ENCODE peak calls at places on chromosomes 16 and 17, in four cellular contexts. E is HepG2, C is H1, Y is GM12878. Z is an unnamed sample.

GRCh38 chr17:29771561-29771960 is 148.8 kb upstream of the CORO6 start:
- DNase-seq in E (no peak), Y (no peak), C (no peak), Z (no peak)

GRCh38 chr17:79788989-79789942 is 7.6 kb downstream of the CBX8 start:
- DNase-seq in E (no peak), Y (no peak), C (no peak), Z (no peak)

GRCh38 chr16:3819741-3820724 is 60.5 kb downstream of the CREBBP start:
- DNase-seq in E (no peak), C (no peak), Y (no peak), Z (no peak)

GRCh38 chr16:50517450-50518252 is 30.5 kb upstream of the NKD1 start:
- DNase-seq in C (no peak), Y (no peak), E (no peak), Z (no peak)

GRCh38 chr17:65064452-65065019 is 8.0 kb upstream of the GNA13 start:
- DNase-seq in Y (no peak), C (no peak), E (peak; percentile 88), Z (no peak)

GRCh38 chr17:68423251-68423650 is 34.0 kb downstream of the WIPI1 start:
- DNase-seq in Y (no peak), C (no peak), E (no peak), Z (no peak)

GRCh38 chr17:81400154-81400938 is 5.1 kb downstream of the BAHCC1 start:
- DNase-seq in Y (no peak), C (no peak), E (no peak), Z (no peak)

GRCh38 chr17:83181991-83182619 is 102.7 kb downstream of the METRNL start:
- DNase-seq in Y (no peak), C (no peak), E (no peak), Z (no peak)

GRCh38 chr17:72463287-72464102 is 342.7 kb downstream of the SOX9 start:
- DNase-seq in Y (peak; percentile 81), C (no peak), E (no peak), Z (no peak)

GRCh38 chr17:76796081-76796480 is 58.2 kb downstream of the MFSD11 start:
- DNase-seq in C (no peak), Y (no peak), E (no peak), Z (no peak)

GRCh38 chr16:1670866-1671265 is 7.2 kb upstream of the JPT2 start:
- DNase-seq in Y (no peak), E (no peak), C (no peak), Z (no peak)

GRCh38 chr16:62831235-62831634 is 795.0 kb upstream of the CDH8 start:
- DNase-seq in C (no peak), Y (no peak), E (no peak), Z (no peak)

GRCh38 chr16:15434425-15435215 is at the start of gene BMERB1:
- DNase-seq in Y (no peak), C (no peak), E (no peak), Z (peak; percentile 46)

GRCh38 chr17:40028595-40028994 is 13.4 kb downstream of the CSF3 start:
- DNase-seq in Y (no peak), E (no peak), C (no peak), Z (no peak)

GRCh38 chr16:87138316-87138715 is 178.9 kb downstream of the C16orf95 start:
- DNase-seq in C (no peak), E (no peak), Y (no peak), Z (no peak)

GRCh38 chr16:22267764-22268163 is 29.4 kb upstream of the POLR3E start:
- DNase-seq in E (no peak), C (no peak), Y (no peak), Z (no peak)

GRCh38 chr16:3101018-3101840 is 2.1 kb upstream of the ZSCAN10 start:
- DNase-seq in C (no peak), E (peak; percentile 65), Y (no peak), Z (no peak)

GRCh38 chr17:47821424-47822379 is at the start of gene OSBPL7:
- DNase-seq in E (peak; percentile 76), C (peak; percentile 60), Y (peak; percentile 38), Z (peak; percentile 51)

GRCh38 chr16:14510939-14511797 is 118.9 kb downstream of the PARN start:
- DNase-seq in Y (no peak), C (no peak), E (peak; percentile 99), Z (no peak)

GRCh38 chr17:30380106-30380420 is 1.3 kb downstream of the CPD start:
- DNase-seq in E (no peak), Y (peak; percentile 16), C (no peak), Z (no peak)

GRCh38 chr16:56708418-56708817 is 21.5 kb upstream of the NUP93 start:
- DNase-seq in E (no peak), Y (no peak), C (no peak), Z (no peak)

GRCh38 chr17:31496601-31497000 is 105.1 kb downstream of the RAB11FIP4 start:
- DNase-seq in Y (no peak), E (no peak), C (no peak), Z (no peak)

GRCh38 chr17:75679706-75680201 is 12.6 kb downstream of the SAP30BP start:
- DNase-seq in E (no peak), Y (no peak), C (no peak), Z (no peak)

GRCh38 chr17:81706232-81706611 is 3.1 kb downstream of the MRPL12 start:
- DNase-seq in E (no peak), Y (no peak), C (no peak), Z (no peak)

GRCh38 chr17:6279659-6280058 is 155.3 kb downstream of the AIPL1 start:
- DNase-seq in Y (no peak), C (peak; percentile 49), E (peak; percentile 38), Z (peak; percentile 49)

GRCh38 chr16:23398987-23399805 is 53.8 kb downstream of the COG7 start:
- DNase-seq in Y (no peak), E (no peak), C (peak; percentile 47), Z (peak; percentile 90)

GRCh38 chr16:54805648-54806047 is 125.0 kb upstream of the IRX5 start:
- DNase-seq in C (no peak), Y (no peak), E (peak; percentile 14), Z (peak; percentile 28)

GRCh38 chr16:21301168-21301894 is 23.2 kb upstream of the CRYM start:
- DNase-seq in Y (peak; percentile 66), E (peak; percentile 88), C (peak; percentile 43), Z (no peak)

GRCh38 chr17:74567397-74567796 is at the start of gene CD300H:
- DNase-seq in E (no peak), Y (no peak), C (no peak), Z (no peak)

GRCh38 chr16:55257971-55258613 is 65.9 kb upstream of the IRX6 start:
- DNase-seq in E (peak; percentile 41), Y (no peak), C (peak; percentile 57), Z (peak; percentile 33)

GRCh38 chr16:27181020-27181419 is 22.3 kb upstream of the KDM8 start:
- DNase-seq in Y (no peak), E (no peak), C (no peak), Z (no peak)

GRCh38 chr17:50151937-50152547 is 1.6 kb upstream of the PPP1R9B start:
- DNase-seq in C (no peak), E (peak; percentile 87), Y (no peak), Z (peak; percentile 80)

GRCh38 chr17:77882481-77883212 is 75.9 kb upstream of the TNRC6C start:
- DNase-seq in Y (peak; percentile 60), C (no peak), E (peak; percentile 18), Z (no peak)

GRCh38 chr16:53504161-53504663 is 1.2 kb upstream of the AKTIP start:
- DNase-seq in E (no peak), Y (no peak), C (no peak), Z (no peak)

GRCh38 chr16:53501216-53501859 is 1.7 kb downstream of the AKTIP start:
- DNase-seq in E (no peak), C (no peak), Y (no peak), Z (no peak)

GRCh38 chr16:53502331-53503269 is at the start of gene AKTIP:
- DNase-seq in E (no peak), Y (no peak), C (no peak), Z (no peak)

GRCh38 chr16:53504665-53505064 is 1.7 kb upstream of the AKTIP start:
- DNase-seq in E (no peak), C (no peak), Y (no peak), Z (no peak)

DNA sequence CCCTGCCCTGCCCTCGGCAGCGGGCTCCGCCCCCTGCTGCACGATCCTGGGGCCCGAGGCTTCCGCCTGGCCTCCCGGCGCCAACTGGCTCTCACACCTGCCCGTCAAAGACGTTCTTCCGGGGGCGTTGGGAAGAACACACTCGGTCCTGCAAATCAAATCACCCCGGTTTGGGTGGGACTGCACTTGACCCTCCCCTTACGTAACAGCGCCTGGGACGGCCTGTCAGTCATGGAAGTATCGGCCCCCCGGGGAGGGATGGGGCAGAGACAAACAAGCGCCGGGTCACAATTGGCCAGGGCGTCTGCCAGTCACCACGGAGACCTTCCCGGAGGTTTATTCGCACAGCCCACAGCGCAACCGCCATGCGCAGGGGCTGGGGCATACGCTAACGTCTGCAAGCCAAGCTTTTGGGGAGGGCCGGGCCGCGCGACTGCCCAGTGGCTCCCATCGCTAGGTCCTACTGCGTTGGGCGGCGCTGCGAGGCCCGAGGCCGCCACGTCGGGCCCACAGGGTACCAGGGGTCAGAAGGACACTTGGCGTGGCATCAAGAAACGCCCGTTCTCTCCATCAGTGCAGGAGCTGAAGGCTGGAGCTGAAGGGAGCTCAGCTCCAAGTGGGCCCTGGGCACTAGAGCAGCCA is 382 bp upstream of the AKTIP start:
- DNase-seq in E (peak; percentile 100), C (peak; percentile 100), Y (peak; percentile 99), Z (peak; percentile 100)
- TF ChIP-seq SUZ12 in E (no peak), C (no peak), Y (no peak), Z (no peak)

GRCh38 chr17:7974638-7975131 is 27.7 kb upstream of the GUCY2D start:
- DNase-seq in E (no peak), Y (no peak), C (no peak), Z (no peak)

GRCh38 chr17:7982171-7982570 is 20.2 kb upstream of the GUCY2D start:
- DNase-seq in C (no peak), Y (no peak), E (no peak), Z (no peak)

GRCh38 chr17:7982666-7983065 is 19.7 kb upstream of the GUCY2D start:
- DNase-seq in C (no peak), E (no peak), Y (no peak), Z (no peak)

GRCh38 chr17:7977039-7977438 is 25.4 kb upstream of the GUCY2D start:
- DNase-seq in C (no peak), E (no peak), Y (no peak), Z (no peak)

GRCh38 chr17:7977805-7978204 is 24.6 kb upstream of the GUCY2D start:
- DNase-seq in C (no peak), Y (no peak), E (no peak), Z (no peak)
- H3K4me1 ChIP-seq in C (no peaks in the 10 kb centered on the region), Y (no peaks in the 10 kb centered on the region), E (peaks cover 13% of the 10 kb centered on the region), Z (no peaks in the 10 kb centered on the region)

GRCh38 chr17:66950886-66951604 is 13.5 kb upstream of the CACNG4 start:
- DNase-seq in Y (no peak), E (no peak), C (no peak), Z (no peak)
- TF ChIP-seq SUZ12 in Y (no peak), E (no peak), C (no peak), Z (no peak)

DNA sequence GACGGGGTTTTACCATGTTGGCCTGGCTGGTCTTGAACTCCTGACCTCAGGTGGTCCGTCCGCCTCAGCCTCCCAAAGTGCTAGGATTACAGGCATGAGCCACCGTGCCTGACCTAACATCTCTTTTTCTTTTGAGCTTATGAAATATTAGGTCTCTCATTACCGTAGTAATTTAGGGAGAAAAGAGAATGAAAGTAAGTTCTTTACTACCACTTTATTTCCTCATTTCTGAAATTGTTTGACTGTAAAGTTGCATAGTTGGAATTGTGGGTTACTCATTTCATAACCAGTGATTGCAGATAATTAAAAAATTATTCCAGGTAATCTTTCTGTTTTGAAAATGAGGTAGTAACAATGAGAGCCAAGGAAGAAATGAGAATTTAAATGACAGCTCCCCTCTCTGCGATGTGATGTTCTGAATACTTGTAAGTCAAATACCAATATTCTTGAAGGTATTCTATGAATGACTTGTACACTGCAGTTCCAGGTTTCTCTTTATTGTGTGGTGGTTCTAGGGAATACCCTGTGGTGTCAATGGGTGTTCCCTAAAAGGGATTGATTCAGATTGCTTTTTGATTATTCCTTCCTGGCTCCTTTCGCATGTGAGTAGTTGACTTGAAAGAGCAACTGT is 28.3 kb downstream of the MAP2K4 start:
- DNase-seq in C (no peak), Y (no peak), E (no peak), Z (no peak)
- H3K4me1 ChIP-seq in C (peaks cover 7% of the 10 kb centered on the region), Y (no peaks in the 10 kb centered on the region), E (peaks cover 5% of the 10 kb centered on the region), Z (no peaks in the 10 kb centered on the region)